ENCODE peak calls at places on chromosomes 5 and 9, in nine cellular contexts. N, K, R, Y, G, V, J, M and D are unnamed samples.

GRCh38 chr9:134739660-134739968 is 98.0 kb downstream of the COL5A1 start:
- ATAC-seq in G (no peak), M (no peak), K (no peak), N (no peak), J (no peak), V (no peak), Y (no peak), R (no peak), D (no peak)

GRCh38 chr9:27534131-27534530 is 4.5 kb upstream of the MOB3B start:
- ATAC-seq in R (no peak), V (no peak), Y (peak), G (no peak), M (no peak), K (no peak), N (no peak), J (no peak), D (peak)

GRCh38 chr5:89421035-89421434 is 538.1 kb upstream of the MEF2C start:
- ATAC-seq in J (peak), M (no peak), N (no peak), V (no peak), Y (no peak), G (no peak), K (no peak), R (peak), D (no peak)

GRCh38 chr5:6827815-6828214 is 114.6 kb downstream of the TENT4A start:
- ATAC-seq in Y (no peak), M (no peak), K (no peak), N (peak), G (no peak), V (peak), J (no peak), R (no peak), D (no peak)

GRCh38 chr9:109205526-109205925 is 38.5 kb upstream of the FRRS1L start:
- ATAC-seq in Y (no peak), K (no peak), R (no peak), G (peak), N (no peak), M (no peak), V (no peak), J (no peak), D (no peak)

GRCh38 chr5:79225026-79225425 is 10.9 kb upstream of the JMY start:
- ATAC-seq in N (no peak), V (no peak), J (peak), K (no peak), Y (no peak), G (no peak), R (no peak), M (no peak), D (no peak)

GRCh38 chr5:157485811-157486739 is 26.1 kb downstream of the NIPAL4 start:
- ATAC-seq in J (no peak), K (no peak), R (no peak), V (peak), N (peak), M (no peak), Y (no peak), G (peak), D (no peak)

GRCh38 chr5:35372482-35372881 is 142.2 kb upstream of the PRLR start:
- ATAC-seq in R (no peak), M (no peak), V (no peak), Y (no peak), K (peak), J (no peak), N (no peak), G (no peak), D (no peak)

GRCh38 chr9:111599092-111599947 is at the start of gene PTGR1:
- ATAC-seq in Y (peak), K (peak), R (peak), G (peak), V (no peak), M (peak), J (peak), N (no peak), D (peak)

GRCh38 chr9:91433180-91433579 is 9.5 kb upstream of the NFIL3 start:
- ATAC-seq in G (peak), K (peak), V (peak), Y (peak), M (peak), J (peak), N (peak), R (peak), D (peak)
- H3K4me3 ChIP-seq in G (no peak), K (no peak), V (no peak), Y (no peak), M (no peak), J (peak), N (no peak), R (no peak), D (no peak)

DNA sequence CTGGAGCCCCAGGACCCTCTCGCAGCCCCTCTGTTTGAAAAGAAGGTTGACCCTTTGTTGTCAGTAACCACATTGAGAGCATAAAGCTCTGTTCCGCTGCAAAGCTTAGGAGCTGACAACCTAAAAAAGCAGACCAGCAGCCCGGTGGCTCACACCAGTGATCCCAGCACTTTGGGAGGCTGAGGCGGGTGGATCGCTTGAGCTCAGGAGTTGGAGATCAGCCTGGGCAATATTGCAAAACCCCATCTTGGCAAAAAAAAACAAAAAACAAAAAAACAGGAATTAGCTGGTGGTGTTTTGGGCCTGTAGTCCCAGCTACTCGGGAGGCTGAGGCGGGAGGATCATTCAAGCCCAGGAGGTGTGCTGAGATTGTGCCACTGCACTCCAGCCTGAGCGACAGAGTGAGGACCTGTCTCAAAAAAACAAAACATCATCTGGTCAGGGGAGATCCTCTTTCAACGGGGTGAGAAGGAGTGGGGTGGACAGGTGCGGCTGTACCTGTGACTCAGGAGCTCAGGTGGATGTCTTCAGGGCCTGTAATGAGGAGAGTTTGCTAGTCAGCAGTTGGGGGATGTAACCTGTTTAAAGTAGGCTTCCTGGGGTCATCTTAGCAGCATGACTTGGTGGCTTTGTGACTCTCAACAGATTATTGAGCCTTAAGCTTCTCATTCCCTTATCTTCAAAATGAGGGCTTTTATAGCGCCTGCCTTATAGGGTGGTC is 694 bp upstream of the REEP2 start:
- ATAC-seq in N (no peak), K (no peak), G (no peak), R (peak), J (no peak), Y (no peak), M (peak), V (no peak), D (no peak)
- H3K4me3 ChIP-seq in N (peak), K (peak), G (peak), R (no peak), J (peak), Y (peak), M (peak), V (peak), D (peak)

GRCh38 chr5:150642567-150642927 is 2.1 kb downstream of the SYNPO start:
- ATAC-seq in Y (peak), M (peak), G (peak), J (peak), V (no peak), R (peak), N (no peak), K (peak), D (peak)
- H3K4me3 ChIP-seq in Y (peak), M (peak), G (no peak), J (peak), V (no peak), R (no peak), N (no peak), K (no peak), D (no peak)

GRCh38 chr5:55320571-55320970 is 12.8 kb downstream of the MTREX start:
- ATAC-seq in V (no peak), G (no peak), J (no peak), R (no peak), N (no peak), K (peak), M (no peak), Y (no peak), D (no peak)

GRCh38 chr5:55319481-55319880 is 11.7 kb downstream of the MTREX start:
- ATAC-seq in N (no peak), R (no peak), V (no peak), J (no peak), Y (no peak), K (no peak), M (no peak), G (no peak), D (no peak)

GRCh38 chr5:55324815-55325418 is 17.1 kb downstream of the MTREX start:
- ATAC-seq in V (peak), G (peak), Y (no peak), R (peak), K (peak), N (peak), M (peak), J (no peak), D (peak)

GRCh38 chr5:55327281-55327680 is 19.5 kb downstream of the MTREX start:
- ATAC-seq in R (no peak), Y (no peak), V (no peak), G (no peak), N (no peak), J (no peak), K (no peak), M (no peak), D (no peak)

DNA sequence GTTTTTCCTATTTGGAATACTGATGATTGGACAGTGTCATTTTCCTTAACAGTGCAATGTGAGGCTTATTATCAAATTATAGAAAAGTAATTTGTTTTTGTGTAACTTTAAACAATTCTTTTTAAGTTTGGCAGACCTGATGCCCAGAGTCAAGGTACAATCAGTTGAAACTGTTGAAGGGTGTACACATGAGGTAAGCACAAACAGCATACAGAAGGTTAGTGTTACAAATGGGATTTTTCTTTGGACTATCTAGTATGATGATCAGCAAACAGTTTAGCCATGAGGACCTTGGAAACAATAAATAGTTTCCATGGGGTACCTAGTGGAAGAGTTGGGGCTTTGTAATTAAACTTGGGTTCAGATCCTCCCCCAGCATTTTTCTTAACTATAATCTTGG is 16.2 kb downstream of the MTREX start:
- ATAC-seq in N (no peak), R (peak), G (peak), K (no peak), J (no peak), M (no peak), V (no peak), Y (no peak), D (no peak)
- H3K4me3 ChIP-seq in N (no peak), R (no peak), G (no peak), K (no peak), J (no peak), M (no peak), V (no peak), Y (no peak), D (no peak)

GRCh38 chr5:77029376-77029885 is 773 bp upstream of the AGGF1 start:
- ATAC-seq in N (no peak), K (no peak), Y (no peak), J (no peak), M (no peak), V (no peak), G (no peak), R (no peak), D (no peak)
- H3K4me3 ChIP-seq in N (peak), K (no peak), Y (peak), J (peak), M (peak), V (peak), G (no peak), R (no peak), D (peak)

GRCh38 chr5:10719965-10720364 is 41.1 kb downstream of the DAP start:
- ATAC-seq in V (no peak), M (no peak), J (peak), G (no peak), K (no peak), Y (no peak), R (peak), N (no peak), D (no peak)
- H3K4me3 ChIP-seq in V (no peak), M (no peak), J (no peak), G (no peak), K (no peak), Y (no peak), R (no peak), N (no peak), D (no peak)

DNA sequence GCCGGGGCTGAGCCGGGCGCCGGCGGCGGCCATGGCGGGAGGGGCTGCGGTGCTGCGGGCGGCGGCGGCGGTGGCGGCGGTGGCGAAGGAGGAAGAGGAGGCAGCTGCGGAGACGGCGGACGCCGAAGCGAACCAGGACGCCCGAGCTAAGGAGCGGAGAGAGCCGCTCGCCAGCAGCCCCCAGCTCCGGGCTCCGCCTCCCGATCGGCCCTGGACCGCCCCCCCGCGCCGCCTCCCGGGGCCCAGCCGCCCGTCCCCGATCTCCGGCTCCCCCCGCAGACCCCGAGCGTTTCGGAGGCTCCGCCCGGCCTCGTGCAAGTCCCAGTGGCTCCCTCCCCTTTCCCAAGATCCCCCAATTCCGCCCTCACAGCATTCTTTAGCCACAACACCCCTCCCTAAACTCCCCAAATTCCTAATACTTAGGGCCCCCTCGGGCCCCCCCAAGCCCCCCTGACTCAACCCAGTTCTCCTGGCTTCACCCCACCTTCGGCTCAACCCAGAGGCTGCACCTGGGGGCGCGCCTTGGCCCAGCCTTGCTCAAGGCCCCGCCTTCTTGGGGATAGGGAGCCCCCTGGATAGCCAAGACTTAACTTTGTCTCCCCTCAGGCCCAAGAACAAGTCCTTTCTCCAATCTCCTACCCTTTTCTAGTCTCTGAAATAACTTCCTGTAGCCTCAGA is at the start of gene ASTN2:
- ATAC-seq in N (no peak), M (peak), Y (peak), K (no peak), R (peak), G (no peak), V (no peak), J (peak), D (no peak)
- H3K4me3 ChIP-seq in N (no peak), M (peak), Y (peak), K (peak), R (peak), G (no peak), V (no peak), J (no peak), D (peak)

GRCh38 chr5:75512383-75513074 is 838 bp downstream of the POLK start:
- ATAC-seq in G (no peak), K (no peak), R (no peak), N (no peak), J (no peak), V (no peak), M (no peak), Y (no peak), D (no peak)
- H3K4me3 ChIP-seq in G (peak), K (peak), R (peak), N (peak), J (peak), V (peak), M (peak), Y (peak), D (peak)